ENCODE peak calls at places on chromosomes 3 and 15, in eight cellular contexts. W, A, K, P, R, D, X and V are unnamed samples.

GRCh38 chr15:73832657-73833056 is 40.7 kb upstream of the TBC1D21 start:
- DNase-seq in P (peak; percentile 20), A (no peak), W (no peak), R (no peak), X (no peak), K (no peak), D (no peak), V (peak; percentile 3)

GRCh38 chr15:31403606-31404005 is 77.0 kb downstream of the KLF13 start:
- DNase-seq in D (no peak), A (no peak), W (no peak), K (no peak), R (no peak), P (no peak), X (peak; percentile 14), V (peak; percentile 45)

GRCh38 chr3:71728632-71729342 is 3.6 kb upstream of the EIF4E3 start:
- DNase-seq in W (no peak), X (no peak), A (no peak), K (no peak), D (no peak), P (no peak), R (peak; percentile 27), V (peak; percentile 13)

GRCh38 chr3:147377412-147378185 is 28.7 kb downstream of the ZIC4 start:
- DNase-seq in D (no peak), P (no peak), K (no peak), R (no peak), A (no peak), W (no peak), X (no peak), V (no peak)

GRCh38 chr3:9727041-9727595 is 4.4 kb upstream of the BRPF1 start:
- DNase-seq in K (no peak), D (no peak), W (no peak), A (no peak), P (no peak), X (no peak), R (peak; percentile 74), V (peak; percentile 23)

GRCh38 chr3:41933154-41933676 is 28.7 kb downstream of the ULK4 start:
- DNase-seq in R (no peak), A (no peak), D (peak; percentile 47), K (no peak), P (no peak), W (no peak), X (peak; percentile 58), V (peak; percentile 91)

GRCh38 chr3:154095832-154096421 is 25.3 kb upstream of the ARHGEF26 start:
- DNase-seq in W (no peak), D (peak; percentile 4), R (no peak), X (no peak), P (no peak), A (no peak), K (no peak), V (peak; percentile 12)

GRCh38 chr3:108879915-108880314 is 57.3 kb downstream of the TRAT1 start:
- DNase-seq in A (no peak), D (no peak), K (no peak), W (no peak), R (no peak), X (no peak), P (no peak), V (no peak)

GRCh38 chr15:82768414-82769081 is 37.3 kb downstream of the FSD2 start:
- DNase-seq in A (no peak), K (no peak), W (no peak), X (no peak), R (no peak), D (no peak), P (no peak), V (peak; percentile 17)

GRCh38 chr3:185283374-185283935 is 29.6 kb upstream of the EHHADH start:
- DNase-seq in X (no peak), K (no peak), D (no peak), W (no peak), R (no peak), P (no peak), A (no peak), V (peak; percentile 9)

GRCh38 chr3:183254816-183255730 is 2.0 kb downstream of the B3GNT5 start:
- DNase-seq in W (no peak), X (no peak), P (peak; percentile 22), D (no peak), A (no peak), R (no peak), K (no peak), V (no peak)

GRCh38 chr3:142088522-142088921 is 60.8 kb downstream of the TFDP2 start:
- DNase-seq in X (no peak), A (no peak), P (no peak), W (no peak), D (no peak), R (no peak), K (no peak), V (peak; percentile 78)

GRCh38 chr15:29970402-29970695 is 112.4 kb upstream of the GOLGA8J start:
- DNase-seq in R (no peak), W (no peak), A (no peak), P (no peak), D (no peak), X (no peak), K (no peak), V (no peak)

GRCh38 chr3:81936817-81937216 is 175.4 kb upstream of the GBE1 start:
- DNase-seq in K (no peak), W (no peak), X (no peak), R (no peak), A (no peak), P (no peak), D (no peak), V (no peak)